ENCODE peak calls at places on chromosomes 6 and 20, in four cellular contexts. K is OCI-LY7; A is CD4-positive, CD25-positive, alpha-beta regulatory T cell; G is left lung. B is an unnamed sample.
A peak's percentile ranks its signal among the peaks of the same experiment; 100 is the strongest.

GRCh38 chr6:65112435-65112834 is 594.6 kb downstream of the EYS start:
- DNase-seq in A (no peak), K (no peak), G (no peak), B (no peak)

GRCh38 chr6:149922642-149923326 is at the start of gene RAET1G:
- DNase-seq in K (peak; percentile 70), G (peak; percentile 94), A (peak; percentile 60), B (peak; percentile 87)

GRCh38 chr6:73747293-73747692 is 51.3 kb downstream of the CD109 start:
- DNase-seq in G (no peak), K (no peak), A (no peak), B (no peak)

GRCh38 chr6:140040391-140040790 is 665.9 kb upstream of the CITED2 start:
- DNase-seq in K (no peak), G (no peak), A (no peak), B (no peak)

GRCh38 chr6:28885149-28885738 is 38.5 kb downstream of the TRIM27 start:
- DNase-seq in G (no peak), K (no peak), A (no peak), B (no peak)

GRCh38 chr20:46056970-46057855 is 28.2 kb downstream of the SLC12A5 start:
- DNase-seq in K (no peak), G (peak; percentile 46), A (no peak), B (no peak)

GRCh38 chr6:64520050-64520449 is 884.4 kb downstream of the PHF3 start:
- DNase-seq in G (no peak), K (no peak), A (no peak), B (no peak)

GRCh38 chr6:129785081-129785755 is 75.2 kb upstream of the ARHGAP18 start:
- DNase-seq in A (no peak), G (no peak), K (no peak), B (no peak)

GRCh38 chr6:160063771-160064413 is 57.7 kb upstream of the SLC22A1 start:
- DNase-seq in A (no peak), K (no peak), G (no peak), B (no peak)

GRCh38 chr20:12740647-12741046 is 268.1 kb upstream of the SPTLC3 start:
- DNase-seq in A (no peak), K (no peak), G (no peak), B (no peak)

DNA sequence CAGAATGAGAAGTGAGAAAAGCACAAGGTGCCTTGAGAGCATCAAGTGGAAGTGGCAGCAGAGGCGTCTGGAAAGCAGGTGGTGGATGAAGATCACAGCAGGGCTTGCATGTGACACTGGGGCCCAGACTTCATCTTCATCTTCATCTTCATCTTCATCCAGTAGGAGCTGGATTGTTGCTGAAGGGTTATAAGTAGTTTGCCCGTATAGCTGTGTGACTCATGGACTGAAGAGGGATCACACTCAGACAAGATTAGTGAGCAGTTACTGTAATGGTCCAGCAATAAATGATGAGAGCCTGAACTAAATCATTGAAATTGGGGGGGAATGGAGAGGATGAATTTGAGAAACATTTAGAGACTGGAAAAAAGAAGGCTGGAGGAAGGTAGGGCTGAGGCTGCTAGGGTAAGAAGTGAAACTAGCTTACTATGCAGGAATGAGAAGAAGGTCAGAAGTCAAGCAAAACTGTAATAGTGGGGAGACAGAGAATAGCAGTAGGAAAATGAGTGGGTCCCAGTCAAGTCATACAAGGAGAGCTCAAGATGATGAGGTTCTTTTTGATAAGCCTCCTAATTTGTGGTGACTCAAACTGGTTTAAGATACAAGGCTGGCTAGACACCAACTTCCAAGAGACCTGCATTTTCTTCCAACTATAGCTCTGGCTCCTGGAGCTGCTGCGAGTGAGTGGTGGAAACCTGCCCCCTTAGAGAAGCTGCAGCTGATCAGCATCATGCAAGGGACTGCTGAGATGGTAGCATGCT is 92.3 kb upstream of the BEND6 start:
- DNase-seq in G (no peak), A (no peak), K (no peak), B (no peak)
- H3K4me3 ChIP-seq in G (no peak overlapping the region), A (no peak overlapping the region), K (no peak overlapping the region), B (no peak overlapping the region)

GRCh38 chr6:32796848-32797776 is 19.7 kb downstream of the HLA-DOB start:
- DNase-seq in A (peak; percentile 66), K (peak; percentile 85), G (peak; percentile 77), B (no peak)
- H3K4me3 ChIP-seq in A (peak overlapping the region; percentile 30), K (peak overlapping the region; percentile 44), G (peak overlapping the region; percentile 5), B (no peak overlapping the region)

GRCh38 chr20:23093613-23094012 is 7.5 kb upstream of the CD93 start:
- DNase-seq in K (no peak), G (no peak), A (no peak), B (no peak)

GRCh38 chr20:23096073-23096472 is 9.9 kb upstream of the CD93 start:
- DNase-seq in K (no peak), A (no peak), G (no peak), B (no peak)

GRCh38 chr20:23094213-23094896 is 8.2 kb upstream of the CD93 start:
- DNase-seq in G (no peak), K (no peak), A (no peak), B (no peak)

GRCh38 chr20:23095504-23095903 is 9.4 kb upstream of the CD93 start:
- DNase-seq in G (no peak), K (no peak), A (no peak), B (no peak)

GRCh38 chr20:23094927-23095326 is 8.8 kb upstream of the CD93 start:
- DNase-seq in K (no peak), A (no peak), G (no peak), B (no peak)
- H3K4me3 ChIP-seq in K (no peak overlapping the region), A (no peak overlapping the region), G (no peak overlapping the region), B (no peak overlapping the region)

DNA sequence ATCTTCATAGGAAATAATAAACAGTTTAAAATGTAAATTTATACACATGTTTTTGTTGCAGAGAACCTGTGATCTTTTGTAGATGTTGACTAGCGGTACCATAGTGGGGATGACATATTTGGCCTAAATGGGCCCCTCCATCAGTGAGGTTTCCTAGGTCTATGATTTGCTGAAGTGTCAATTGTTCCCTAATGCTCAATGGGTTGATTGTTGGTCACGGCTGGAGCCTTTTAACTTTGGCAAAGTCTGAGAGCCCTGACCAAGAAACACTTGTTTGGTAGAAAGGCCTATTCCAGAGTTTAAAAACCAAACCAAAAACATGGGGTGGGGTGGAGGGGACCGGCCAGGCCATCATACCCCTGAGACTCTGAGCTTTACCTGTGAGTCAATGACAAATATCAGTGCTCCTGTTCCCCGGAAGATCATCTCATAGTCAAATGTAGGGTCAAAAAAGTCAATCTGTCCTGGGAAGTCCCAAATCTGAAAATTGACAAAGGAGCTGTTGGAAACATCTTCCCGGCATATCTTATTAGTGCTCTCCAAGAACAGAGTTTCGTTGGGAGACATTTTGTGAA is 25.1 kb downstream of the RRAGD start:
- DNase-seq in K (no peak), G (no peak), A (no peak), B (no peak)
- H3K4me3 ChIP-seq in K (peak overlapping the region; percentile 56), G (no peak overlapping the region), A (no peak overlapping the region), B (no peak overlapping the region)

GRCh38 chr6:144285798-144286502 is 815 bp downstream of the UTRN start:
- DNase-seq in K (no peak), G (peak; percentile 87), A (peak; percentile 8), B (peak; percentile 13)

GRCh38 chr6:144285548-144285797 is 338 bp downstream of the UTRN start:
- DNase-seq in G (no peak), K (no peak), A (no peak), B (no peak)

GRCh38 chr6:144284474-144284752 is 722 bp upstream of the UTRN start:
- DNase-seq in A (no peak), K (no peak), G (no peak), B (no peak)

GRCh38 chr6:144284753-144285547 is at the start of gene UTRN:
- DNase-seq in G (peak; percentile 87), K (no peak), A (peak; percentile 11), B (peak; percentile 52)

DNA sequence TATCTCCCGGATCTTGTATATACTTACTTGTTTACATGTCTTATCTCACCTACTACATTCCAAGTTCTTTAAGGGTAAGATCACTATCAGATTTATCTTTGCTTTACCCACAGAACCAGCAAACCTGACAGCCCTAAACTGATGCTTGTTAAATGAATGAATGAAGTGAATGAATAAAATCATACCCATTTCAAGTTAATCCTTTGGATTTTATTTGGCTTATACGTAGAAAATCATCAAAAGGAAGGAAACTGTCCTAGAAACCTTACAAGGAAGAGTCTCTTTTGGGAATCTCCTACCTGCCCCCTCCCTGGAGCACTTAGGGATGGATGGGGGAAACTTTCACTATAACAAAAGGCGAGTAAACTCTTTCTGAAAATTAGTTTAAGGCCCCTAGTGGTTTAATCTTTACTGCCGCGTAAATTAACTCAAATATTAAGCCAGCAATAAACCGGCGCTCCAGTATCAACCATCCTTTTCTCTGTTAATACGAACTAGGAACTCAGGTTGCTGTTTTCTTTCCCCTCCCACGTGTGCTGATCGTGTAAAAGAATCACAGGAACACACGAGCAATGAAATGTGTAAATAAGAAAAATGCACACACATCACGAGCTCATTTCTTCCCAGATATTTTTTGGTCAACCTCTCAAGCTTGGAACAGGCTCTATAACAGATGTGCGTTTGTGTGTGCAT is 1.2 kb upstream of the UTRN start:
- DNase-seq in G (no peak), A (no peak), K (no peak), B (no peak)
- H3K4me3 ChIP-seq in G (peak overlapping the region; percentile 62), A (peak overlapping the region; percentile 89), K (no peak overlapping the region), B (peak overlapping the region; percentile 86)

DNA sequence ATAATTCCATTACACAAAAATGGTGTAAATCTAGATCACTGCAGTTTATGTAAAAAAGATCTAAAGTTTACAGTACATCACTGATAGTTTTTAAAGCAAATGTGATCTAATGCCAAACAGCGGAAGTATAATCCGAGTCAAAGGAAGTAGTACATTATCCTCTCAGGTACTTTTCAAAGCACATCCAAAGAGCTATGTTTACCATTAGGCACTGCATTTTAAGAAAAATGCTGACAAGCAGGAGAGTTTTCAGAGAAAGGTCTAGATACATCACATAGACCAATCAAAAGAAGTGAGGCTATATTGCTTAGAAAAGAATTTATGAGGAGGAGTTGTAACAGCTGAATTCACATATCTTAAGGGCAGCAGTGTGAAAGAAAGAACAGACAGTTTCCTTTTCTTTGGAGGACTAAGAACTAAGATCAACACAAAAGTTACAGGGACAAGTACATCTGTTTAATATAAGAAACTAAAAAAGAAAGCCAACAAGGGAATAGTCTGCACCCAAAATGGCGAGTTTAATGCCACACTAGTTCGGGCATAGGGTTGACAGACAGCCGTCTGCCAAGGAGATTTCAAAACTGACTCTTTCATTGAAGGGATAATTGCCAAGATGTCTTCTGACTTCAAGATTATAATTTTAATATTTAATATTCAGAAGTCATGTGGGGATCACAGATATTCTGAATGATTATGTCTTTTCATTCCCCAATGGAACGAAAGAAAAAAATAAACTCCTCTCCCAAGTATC is 1.4 kb downstream of the ZNF184 start:
- DNase-seq in K (peak; percentile 19), A (no peak), G (no peak), B (no peak)
- H3K4me3 ChIP-seq in K (peak overlapping the region; percentile 88), A (peak overlapping the region; percentile 86), G (peak overlapping the region; percentile 65), B (peak overlapping the region; percentile 70)

GRCh38 chr20:34876161-34877001 is at the start of gene ACSS2:
- DNase-seq in K (peak; percentile 91), A (peak; percentile 91), G (peak; percentile 100), B (peak; percentile 99)
- H3K4me3 ChIP-seq in K (peak within 1 kb of the TSS; percentile 66), A (peak within 1 kb of the TSS; percentile 77), G (peak within 1 kb of the TSS; percentile 70), B (peak within 1 kb of the TSS; percentile 72)